ENCODE peak calls at places on chromosome X, in five cellular contexts. C is neural progenitor cell, H is colonic mucosa, R is spleen, F is lower lobe of right lung. N is an unnamed sample.

GRCh38 chrX:7139202-7140081 is 8.1 kb upstream of the STS start:
- DNase-seq in F (no peak), R (no peak), H (no peak), C (no peak), N (no peak)

GRCh38 chrX:138711399-138712347 is at the start of gene FGF13:
- DNase-seq in F (peak), C (peak), R (peak), H (no peak), N (no peak)

GRCh38 chrX:25432396-25432795 is 416.6 kb upstream of the ARX start:
- DNase-seq in C (no peak), H (no peak), F (no peak), R (no peak), N (no peak)

GRCh38 chrX:150547511-150548115 is 20.8 kb upstream of the MTM1 start:
- DNase-seq in F (peak), C (peak), H (peak), R (peak), N (no peak)

GRCh38 chrX:38664285-38664684 is 102.9 kb downstream of the TSPAN7 start:
- DNase-seq in H (peak), F (no peak), R (no peak), C (peak), N (no peak)

GRCh38 chrX:39648548-39649254 is 449.1 kb downstream of the BCOR start:
- DNase-seq in C (no peak), R (no peak), F (no peak), H (no peak), N (no peak)

GRCh38 chrX:148500428-148501120 is at the start of gene AFF2:
- DNase-seq in C (peak), H (no peak), F (peak), R (peak), N (no peak)

GRCh38 chrX:84487365-84488353 is 14.6 kb downstream of the HDX start:
- DNase-seq in C (no peak), R (no peak), F (no peak), H (no peak), N (no peak)

GRCh38 chrX:120260369-120260768 is 9.8 kb downstream of the ZBTB33 start:
- DNase-seq in H (no peak), F (no peak), R (no peak), C (no peak), N (peak)

GRCh38 chrX:15173411-15173810 is 96.5 kb downstream of the ASB9 start:
- DNase-seq in R (no peak), F (no peak), C (no peak), H (no peak), N (no peak)

GRCh38 chrX:51852621-51853020 is 40.8 kb upstream of the MAGED1 start:
- DNase-seq in R (no peak), C (peak), F (no peak), H (no peak), N (no peak)

GRCh38 chrX:38937926-38938325 is 136.7 kb downstream of the MID1IP1 start:
- DNase-seq in C (no peak), H (no peak), F (no peak), R (no peak), N (no peak)

GRCh38 chrX:262391-262909 is 18.7 kb upstream of the PLCXD1 start:
- DNase-seq in C (no peak), H (peak), F (peak), R (peak), N (peak)

GRCh38 chrX:115564243-115564642 is 3.3 kb downstream of the PLS3 start:
- DNase-seq in H (no peak), R (no peak), F (no peak), C (no peak), N (no peak)
- H3K27ac ChIP-seq in H (no peak), R (no peak), F (no peak), C (no peak), N (peak)

DNA sequence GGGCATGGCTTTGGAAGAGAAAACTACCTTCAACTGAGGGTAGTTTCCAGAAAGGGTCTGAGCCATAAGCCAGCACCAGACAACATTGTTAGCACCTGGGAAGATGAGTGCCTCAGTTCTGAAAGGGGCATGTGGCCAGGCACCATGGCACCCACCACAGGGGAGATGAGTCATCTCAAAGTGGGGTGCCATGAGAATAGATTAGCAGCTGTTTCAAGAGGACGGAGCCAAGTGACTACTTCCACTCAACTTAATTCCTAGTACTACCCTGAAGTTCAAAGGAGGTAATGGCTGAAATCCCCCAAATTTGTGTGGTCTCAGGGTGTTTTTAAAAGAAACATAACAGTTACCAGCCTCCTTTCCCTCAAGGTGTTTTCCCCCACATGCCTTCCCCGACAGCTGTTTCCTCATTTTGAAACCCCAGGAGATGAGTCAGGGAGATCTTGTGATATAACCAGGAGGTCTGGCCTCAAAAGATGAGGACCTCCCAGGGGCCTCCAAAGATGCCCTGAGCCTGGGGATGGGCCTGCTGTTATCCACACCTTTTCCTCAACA is 27.8 kb upstream of the FTHL17 start:
- DNase-seq in F (no peak), H (no peak), C (no peak), R (no peak), N (no peak)
- H3K27ac ChIP-seq in F (no peak), H (no peak), C (no peak), R (no peak), N (no peak)

DNA sequence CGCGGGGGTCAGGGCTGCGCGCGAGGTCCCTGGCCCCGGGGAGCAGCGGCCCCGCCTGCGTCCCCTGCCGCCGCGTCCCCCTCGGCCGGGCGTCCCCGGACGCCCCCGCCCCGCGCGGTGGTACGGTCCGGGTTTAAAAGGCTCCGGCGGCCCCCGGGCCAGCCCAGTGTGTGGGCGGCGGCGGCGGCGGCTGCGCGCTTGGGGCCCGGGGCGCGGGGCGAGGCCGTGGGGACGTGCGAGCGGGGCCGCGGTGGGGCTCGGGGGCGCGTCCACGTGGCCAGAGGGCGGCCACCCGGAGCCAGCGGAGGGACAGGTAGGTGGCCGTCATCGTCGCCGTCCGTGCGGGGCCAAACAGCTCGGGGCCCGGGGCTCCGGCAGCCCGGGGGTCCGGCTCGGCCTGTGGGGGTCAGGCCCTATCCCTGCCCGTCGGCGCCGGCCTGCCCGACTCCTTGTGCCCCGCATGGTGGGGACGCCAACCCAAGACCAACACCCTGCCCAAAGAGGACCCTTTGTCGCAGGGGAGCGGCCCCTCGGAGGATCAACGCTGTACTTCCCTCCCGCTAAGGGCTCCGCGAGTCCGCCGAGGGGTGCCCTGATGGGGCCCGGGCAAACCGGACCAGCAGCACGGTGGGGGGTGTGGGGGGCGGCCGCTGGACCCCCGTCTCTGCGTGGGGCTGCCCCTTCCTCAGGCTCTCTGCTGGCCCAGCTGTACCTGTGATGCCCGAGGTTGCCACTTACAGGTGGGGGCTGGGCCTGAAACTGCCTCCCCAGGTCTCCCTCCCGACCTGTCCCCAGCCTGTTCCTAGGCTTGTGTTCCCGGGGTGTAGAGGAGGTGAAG is at the start of gene PLXNA3:
- DNase-seq in C (peak), F (peak), R (peak), H (no peak), N (no peak)
- H3K27ac ChIP-seq in C (no peak), F (peak), R (peak), H (peak), N (peak)

GRCh38 chrX:11265352-11265751 is 27.9 kb upstream of the AMELX start:
- DNase-seq in H (no peak), F (no peak), R (no peak), C (no peak), N (no peak)

GRCh38 chrX:11269006-11269405 is 24.2 kb upstream of the AMELX start:
- DNase-seq in C (no peak), H (no peak), R (no peak), F (no peak), N (no peak)

GRCh38 chrX:11267311-11267910 is 25.8 kb upstream of the AMELX start:
- DNase-seq in F (no peak), R (no peak), C (no peak), H (no peak), N (no peak)

GRCh38 chrX:11264925-11265324 is 28.3 kb upstream of the AMELX start:
- DNase-seq in H (no peak), R (no peak), F (no peak), C (no peak), N (no peak)

GRCh38 chrX:11266329-11266830 is 26.8 kb upstream of the AMELX start:
- DNase-seq in R (no peak), H (no peak), C (no peak), F (no peak), N (no peak)
- H3K27ac ChIP-seq in R (peak), H (no peak), C (no peak), F (no peak), N (no peak)

N was measured in RWPE2.